ENCODE peak calls at places on chromosomes 7 and 10, in ten cellular contexts. L is Caco-2; N is KBM-7; W is H54; K is stimulated activated CD4-positive, alpha-beta T cell treated with anti-CD3 and anti-CD28 coated beads, Interleukin-1b, Interleukin-23, amount 100 ng/mL, for 48 hours; H is cardiac muscle cell; Q is HEK293T; V is effector memory CD8-positive, alpha-beta T cell; I is Caki2; D is transverse colon. G is an unnamed sample.

GRCh38 chr7:50533849-50534248 is 31.4 kb downstream of the DDC start:
- DNase-seq in D (peak; percentile 46), V (no peak), H (no peak), K (no peak), W (no peak), N (no peak), I (peak; percentile 75), Q (no peak), L (peak; percentile 81), G (no peak)

GRCh38 chr7:134828361-134828760 is 48.9 kb downstream of the CALD1 start:
- DNase-seq in K (no peak), N (no peak), H (no peak), W (no peak), I (no peak), Q (no peak), D (no peak), V (no peak), L (no peak), G (no peak)

GRCh38 chr10:96369890-96370574 is 11.2 kb upstream of the OPALIN start:
- DNase-seq in D (no peak), I (peak; percentile 47), K (no peak), V (no peak), H (no peak), W (peak; percentile 77), N (no peak), Q (peak; percentile 24), L (peak; percentile 58), G (no peak)

GRCh38 chr7:74203157-74203556 is 6.6 kb upstream of the LAT2 start:
- DNase-seq in W (peak; percentile 33), N (peak; percentile 92), V (no peak), H (peak; percentile 60), K (no peak), I (peak; percentile 25), D (peak; percentile 39), L (no peak), Q (no peak), G (peak; percentile 44)

GRCh38 chr10:23344251-23344841 is at the start of gene C10orf67:
- DNase-seq in V (no peak), K (peak; percentile 22), L (no peak), I (peak; percentile 52), H (peak; percentile 41), N (no peak), W (no peak), D (peak; percentile 31), Q (peak; percentile 53), G (peak; percentile 78)

GRCh38 chr7:24756989-24757798 is at the start of gene GSDME:
- DNase-seq in W (peak; percentile 87), D (peak; percentile 38), Q (peak; percentile 61), I (peak; percentile 83), N (no peak), H (peak; percentile 75), V (peak; percentile 6), L (peak; percentile 82), K (no peak), G (peak; percentile 82)

GRCh38 chr10:98308602-98309365 is 40.8 kb upstream of the LOXL4 start:
- DNase-seq in W (no peak), H (no peak), L (no peak), I (no peak), N (no peak), V (no peak), Q (no peak), K (no peak), D (no peak), G (no peak)

GRCh38 chr10:17984056-17984455 is 32.3 kb downstream of the SLC39A12 start:
- DNase-seq in H (no peak), W (no peak), Q (no peak), I (no peak), K (no peak), D (no peak), L (no peak), N (no peak), V (no peak), G (no peak)

GRCh38 chr7:130872341-130872740 is 138.3 kb upstream of the KLF14 start:
- DNase-seq in I (no peak), K (no peak), L (no peak), H (no peak), V (no peak), W (no peak), Q (no peak), D (no peak), N (no peak), G (no peak)

GRCh38 chr10:79380125-79380917 is 33.1 kb downstream of the PPIF start:
- DNase-seq in K (no peak), D (peak; percentile 40), L (peak; percentile 31), V (no peak), I (no peak), N (no peak), Q (no peak), W (no peak), H (no peak), G (no peak)

GRCh38 chr10:98391578-98391991 is 23.4 kb downstream of the PYROXD2 start:
- DNase-seq in H (no peak), K (no peak), I (no peak), W (no peak), D (no peak), Q (no peak), L (no peak), V (peak; percentile 21), N (no peak), G (no peak)

GRCh38 chr10:30967654-30968421 is 63.8 kb downstream of the ZNF438 start:
- DNase-seq in D (no peak), N (no peak), Q (no peak), K (no peak), L (no peak), W (no peak), I (no peak), H (no peak), V (no peak), G (no peak)

GRCh38 chr10:74624501-74624900 is 201.9 kb upstream of the KAT6B start:
- DNase-seq in K (no peak), V (no peak), W (no peak), H (no peak), I (no peak), N (no peak), Q (no peak), L (no peak), D (no peak), G (no peak)

GRCh38 chr10:8052344-8052969 is 2.0 kb upstream of the GATA3 start:
- DNase-seq in L (no peak), N (no peak), Q (no peak), W (no peak), K (no peak), H (no peak), D (no peak), I (no peak), V (no peak), G (no peak)

GRCh38 chr7:98291717-98292116 is 10.2 kb downstream of the BRI3 start:
- DNase-seq in I (no peak), W (no peak), H (no peak), V (no peak), D (no peak), Q (no peak), N (no peak), K (no peak), L (no peak), G (no peak)

GRCh38 chr7:81441750-81442149 is 328.1 kb downstream of the HGF start:
- DNase-seq in H (no peak), W (no peak), Q (no peak), D (no peak), K (no peak), N (no peak), L (no peak), I (no peak), V (no peak), G (no peak)

GRCh38 chr7:134527979-134528371 is 608 bp downstream of the AKR1B10 start:
- DNase-seq in Q (no peak), W (no peak), D (no peak), V (no peak), L (no peak), N (no peak), K (no peak), I (no peak), H (peak; percentile 57), G (no peak)

GRCh38 chr10:115921795-115922194 is 351.2 kb downstream of the GFRA1 start:
- DNase-seq in W (peak; percentile 22), L (no peak), I (peak; percentile 37), N (no peak), V (no peak), K (no peak), D (no peak), H (no peak), Q (no peak), G (no peak)